ENCODE peak calls at places on chromosome 19, in seven cellular contexts. V is fibroblast of lung; F is spleen; M is body of pancreas; K is CD8-positive, alpha-beta memory T cell; E is GM23338; Z is CD8-positive, alpha-beta T cell. S is an unnamed sample.

GRCh38 chr19:39405930-39406655 is 554 bp upstream of the ZFP36 start:
- DNase-seq in V (no peak), F (peak), M (no peak), K (peak), E (peak), Z (peak), S (no peak)

GRCh38 chr19:13163609-13164364 is 13.6 kb downstream of the IER2 start:
- DNase-seq in V (peak), F (peak), M (peak), K (no peak), E (peak), Z (peak), S (no peak)

GRCh38 chr19:33950141-33950805 is 153.6 kb downstream of the KCTD15 start:
- DNase-seq in V (no peak), F (no peak), M (no peak), K (no peak), E (no peak), Z (no peak), S (no peak)

GRCh38 chr19:50562329-50562728 is 5.9 kb downstream of the LRRC4B start:
- DNase-seq in V (no peak), F (no peak), M (no peak), K (no peak), E (no peak), Z (no peak), S (no peak)

GRCh38 chr19:30297969-30298368 is 74.2 kb upstream of the ZNF536 start:
- DNase-seq in V (no peak), F (no peak), M (no peak), K (no peak), E (no peak), Z (no peak), S (no peak)

GRCh38 chr19:47324502-47324901 is 7.5 kb upstream of the C5AR2 start:
- DNase-seq in V (no peak), F (peak), M (peak), K (no peak), E (no peak), Z (no peak), S (no peak)

GRCh38 chr19:39823693-39824092 is 10.3 kb downstream of the DYRK1B start:
- DNase-seq in V (peak), F (no peak), M (no peak), K (no peak), E (peak), Z (no peak), S (no peak)

GRCh38 chr19:55340144-55340783 is 588 bp downstream of the KMT5C start:
- DNase-seq in V (no peak), F (peak), M (peak), K (no peak), E (no peak), Z (peak), S (no peak)

GRCh38 chr19:37988758-37989635 is 82.0 kb downstream of the SIPA1L3 start:
- DNase-seq in V (no peak), F (peak), M (no peak), K (no peak), E (peak), Z (no peak), S (no peak)

GRCh38 chr19:22595422-22595821 is 38.7 kb upstream of the ZNF492 start:
- DNase-seq in V (no peak), F (no peak), M (no peak), K (no peak), E (no peak), Z (no peak), S (no peak)

GRCh38 chr19:13024126-13024957 is 29.1 kb downstream of the NFIX start:
- DNase-seq in V (no peak), F (no peak), M (no peak), K (no peak), E (no peak), Z (no peak), S (no peak)

GRCh38 chr19:30123611-30124010 is 181.6 kb downstream of the URI1 start:
- DNase-seq in V (no peak), F (peak), M (no peak), K (no peak), E (no peak), Z (no peak), S (no peak)

GRCh38 chr19:45768644-45769053 is 403 bp downstream of the SIX5 start:
- DNase-seq in V (peak), F (peak), M (peak), K (no peak), E (peak), Z (peak), S (no peak)

GRCh38 chr19:41431426-41432386 is 4.5 kb upstream of the B3GNT8 start:
- DNase-seq in V (peak), F (no peak), M (no peak), K (no peak), E (peak), Z (no peak), S (no peak)

GRCh38 chr19:17406039-17406886 is 833 bp upstream of the BST2 start:
- DNase-seq in V (no peak), F (no peak), M (no peak), K (no peak), E (no peak), Z (no peak), S (no peak)

GRCh38 chr19:42440357-42441046 is 2.2 kb downstream of the CXCL17 start:
- DNase-seq in V (peak), F (peak), M (peak), K (peak), E (peak), Z (peak), S (no peak)

GRCh38 chr19:42178791-42179500 is 38.5 kb downstream of the DEDD2 start:
- DNase-seq in V (no peak), F (no peak), M (no peak), K (no peak), E (peak), Z (peak), S (no peak)

GRCh38 chr19:800360-801029 is 3.2 kb downstream of the PTBP1 start:
- DNase-seq in V (no peak), F (no peak), M (peak), K (no peak), E (no peak), Z (peak), S (no peak)
- H3K4me3 ChIP-seq in V (peak), F (no peak), M (no peak), K (peak), E (peak), Z (no peak), S (peak)

DNA sequence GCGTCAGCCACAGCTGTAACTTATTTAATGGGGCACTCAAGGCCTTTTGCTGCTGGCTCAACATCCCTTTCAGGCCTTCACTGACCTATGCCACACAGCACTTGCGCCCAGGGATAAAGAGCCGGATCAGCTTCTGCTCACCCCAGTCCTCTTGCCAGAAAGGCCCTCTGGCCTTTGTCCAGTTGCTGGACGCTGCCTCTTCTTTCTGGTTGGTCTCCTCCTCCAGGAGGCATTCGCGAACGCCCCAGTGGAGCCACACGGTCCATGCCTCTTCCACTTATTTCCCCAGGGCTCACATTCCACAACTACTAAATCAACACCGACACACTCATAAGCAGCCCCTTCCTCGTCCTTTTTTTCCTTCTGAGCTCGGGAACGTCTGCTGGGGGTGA is 3.7 kb upstream of the ZNF329 start:
- DNase-seq in V (peak), F (no peak), M (peak), K (no peak), E (peak), Z (peak), S (no peak)
- H3K4me3 ChIP-seq in V (peak), F (peak), M (peak), K (peak), E (peak), Z (peak), S (peak)

GRCh38 chr19:16002380-16002779 is 53.6 kb downstream of the OR10H4 start:
- DNase-seq in V (peak), F (no peak), M (no peak), K (no peak), E (no peak), Z (no peak), S (no peak)
- H3K4me3 ChIP-seq in V (peak), F (peak), M (no peak), K (peak), E (no peak), Z (peak), S (no peak)

GRCh38 chr19:32673573-32673972 is 1.4 kb downstream of the ANKRD27 start:
- DNase-seq in V (no peak), F (no peak), M (no peak), K (no peak), E (no peak), Z (no peak), S (no peak)
- H3K4me3 ChIP-seq in V (peak), F (peak), M (no peak), K (no peak), E (peak), Z (no peak), S (peak)

GRCh38 chr19:35117791-35118190 is 2.2 kb downstream of the FXYD3 start:
- DNase-seq in V (no peak), F (no peak), M (no peak), K (no peak), E (no peak), Z (no peak), S (no peak)

GRCh38 chr19:35117017-35117570 is 1.5 kb downstream of the FXYD3 start:
- DNase-seq in V (no peak), F (no peak), M (no peak), K (no peak), E (no peak), Z (no peak), S (no peak)

GRCh38 chr19:35114656-35115537 is 726 bp upstream of the FXYD3 start:
- DNase-seq in V (peak), F (peak), M (peak), K (peak), E (peak), Z (peak), S (no peak)

GRCh38 chr19:35115538-35115951 is at the start of gene FXYD3:
- DNase-seq in V (no peak), F (no peak), M (no peak), K (no peak), E (no peak), Z (no peak), S (no peak)

GRCh38 chr19:35116085-35116801 is 620 bp downstream of the FXYD3 start:
- DNase-seq in V (no peak), F (no peak), M (peak), K (no peak), E (no peak), Z (no peak), S (no peak)
- H3K4me3 ChIP-seq in V (no peak), F (no peak), M (peak), K (no peak), E (no peak), Z (no peak), S (no peak)

S was measured in GM12864.